ENCODE peak calls at places on chromosomes 13 and 19, in nine cellular contexts. D is activated CD4-positive, alpha-beta T cell treated with anti-CD3 and anti-CD28 coated beads, Interleukin-2, amount 50 U/mL, for 1 hour; G is NCI-H1105 treated with DMSO at 0.1 percent for 48 hours; W is T-helper 2 cell; K is BJ; S is HuH-7; U is NAMALWA; B is Caco-2; C is HFF-Myc. Q is an unnamed sample.
A peak's percentile ranks its signal among the peaks of the same experiment; 100 is the strongest.

GRCh38 chr19:52518646-52519045 is 8.8 kb upstream of the ZNF808 start:
- DNase-seq in D (no peak), G (no peak), W (no peak), K (no peak), S (no peak), U (no peak), B (no peak), C (no peak), Q (no peak)

GRCh38 chr19:4586245-4586644 is 26.8 kb upstream of the SEMA6B start:
- DNase-seq in D (no peak), G (no peak), W (no peak), K (no peak), S (no peak), U (no peak), B (no peak), C (no peak), Q (no peak)

GRCh38 chr19:5805465-5806132 is 732 bp downstream of the NRTN start:
- DNase-seq in D (peak; percentile 66), G (peak; percentile 62), W (peak; percentile 53), K (no peak), S (peak; percentile 87), U (peak; percentile 72), B (peak; percentile 89), C (no peak), Q (peak; percentile 59)

GRCh38 chr13:110726726-110727125 is 13.2 kb downstream of the ING1 start:
- DNase-seq in D (peak; percentile 29), G (no peak), W (peak; percentile 14), K (no peak), S (no peak), U (peak; percentile 26), B (no peak), C (no peak), Q (peak; percentile 47)

GRCh38 chr19:50858896-50859295 is 4.2 kb downstream of the KLK3 start:
- DNase-seq in D (no peak), G (peak; percentile 75), W (no peak), K (no peak), S (no peak), U (no peak), B (no peak), C (no peak), Q (no peak)

GRCh38 chr19:5230730-5231555 is 109.7 kb downstream of the PTPRS start:
- DNase-seq in D (no peak), G (no peak), W (no peak), K (no peak), S (no peak), U (no peak), B (no peak), C (no peak), Q (no peak)

GRCh38 chr13:110874508-110874960 is 40.3 kb downstream of the ANKRD10 start:
- DNase-seq in D (peak; percentile 22), G (peak; percentile 70), W (peak; percentile 16), K (no peak), S (peak; percentile 78), U (no peak), B (peak; percentile 84), C (no peak), Q (peak; percentile 41)

GRCh38 chr19:18419195-18419698 is at the start of gene SSBP4:
- DNase-seq in D (peak; percentile 61), G (peak; percentile 50), W (peak; percentile 68), K (no peak), S (peak; percentile 92), U (peak; percentile 88), B (peak; percentile 90), C (no peak), Q (peak; percentile 54)

GRCh38 chr19:275958-276646 is 15.1 kb downstream of the PLPP2 start:
- DNase-seq in D (no peak), G (no peak), W (no peak), K (no peak), S (no peak), U (no peak), B (no peak), C (no peak), Q (no peak)